ENCODE peak calls at places on chromosomes 5 and 9, in nine cellular contexts. G, S, K, X, B, U, Y, W and F are unnamed samples.

GRCh38 chr5:171157233-171157632 is 151.8 kb upstream of the TLX3 start:
- DNase-seq in K (no peak), W (no peak), S (no peak), G (no peak), U (no peak), Y (no peak), B (peak; percentile 17), X (no peak), F (no peak)

GRCh38 chr9:27572566-27572917 is 739 bp downstream of the C9orf72 start:
- DNase-seq in X (peak; percentile 51), G (peak; percentile 44), B (no peak), S (peak; percentile 61), Y (no peak), K (peak; percentile 57), W (peak; percentile 71), U (no peak), F (peak; percentile 64)

GRCh38 chr5:74148321-74148720 is 492.2 kb downstream of the ENC1 start:
- DNase-seq in X (no peak), B (no peak), G (no peak), U (no peak), W (no peak), S (no peak), Y (no peak), K (no peak), F (no peak)

GRCh38 chr9:97908736-97909135 is 13.6 kb downstream of the TRMO start:
- DNase-seq in K (no peak), B (no peak), G (no peak), Y (no peak), U (no peak), W (no peak), S (no peak), X (no peak), F (no peak)

GRCh38 chr9:79263666-79264460 is 307.9 kb upstream of the TLE4 start:
- DNase-seq in X (no peak), B (peak; percentile 30), W (no peak), G (peak; percentile 75), Y (no peak), K (no peak), S (no peak), U (no peak), F (no peak)

GRCh38 chr9:1966725-1967366 is 48.3 kb upstream of the SMARCA2 start:
- DNase-seq in K (no peak), S (no peak), W (no peak), B (no peak), U (no peak), Y (no peak), G (no peak), X (no peak), F (no peak)

GRCh38 chr5:3787604-3788003 is 192.0 kb downstream of the IRX1 start:
- DNase-seq in U (no peak), B (no peak), W (no peak), Y (no peak), K (no peak), S (no peak), G (no peak), X (no peak), F (no peak)

GRCh38 chr5:146877178-146877681 is 1.3 kb downstream of the PPP2R2B start:
- DNase-seq in X (no peak), G (peak; percentile 26), W (no peak), S (no peak), K (no peak), Y (no peak), U (no peak), B (no peak), F (no peak)

GRCh38 chr5:108543486-108543885 is 161.6 kb upstream of the FBXL17 start:
- DNase-seq in K (no peak), U (no peak), W (no peak), G (no peak), B (no peak), S (no peak), X (no peak), Y (no peak), F (no peak)

GRCh38 chr5:61245486-61245885 is 83.2 kb upstream of the SMIM15 start:
- DNase-seq in S (no peak), X (no peak), K (no peak), G (peak; percentile 45), Y (no peak), U (no peak), B (peak; percentile 13), W (no peak), F (peak; percentile 9)

GRCh38 chr5:151251001-151251551 is 1.9 kb upstream of the GM2A start:
- DNase-seq in B (no peak), K (no peak), W (no peak), S (peak; percentile 50), G (no peak), Y (no peak), X (no peak), U (no peak), F (peak; percentile 19)

GRCh38 chr9:128216781-128217553 is 13.8 kb downstream of the DNM1 start:
- DNase-seq in B (peak; percentile 46), Y (no peak), U (no peak), G (no peak), W (no peak), K (no peak), X (no peak), S (no peak), F (no peak)

GRCh38 chr9:133939845-133940244 is 52.3 kb downstream of the VAV2 start:
- DNase-seq in X (no peak), U (no peak), K (no peak), S (no peak), B (no peak), G (no peak), Y (peak; percentile 64), W (no peak), F (no peak)

GRCh38 chr9:131773911-131774379 is 34.1 kb upstream of the RAPGEF1 start:
- DNase-seq in U (peak; percentile 68), G (peak; percentile 53), W (no peak), X (peak; percentile 74), B (peak; percentile 83), S (peak; percentile 44), K (peak; percentile 30), Y (no peak), F (peak; percentile 11)

GRCh38 chr5:127092690-127093089 is 19.4 kb upstream of the C5orf63 start:
- DNase-seq in S (no peak), U (no peak), W (no peak), G (peak; percentile 76), B (peak; percentile 88), Y (no peak), X (no peak), K (no peak), F (no peak)

GRCh38 chr5:124651663-124652513 is 94.6 kb downstream of the ZNF608 start:
- DNase-seq in B (peak; percentile 95), G (peak; percentile 82), S (peak; percentile 78), Y (peak; percentile 92), X (peak; percentile 84), K (peak; percentile 82), U (peak; percentile 80), W (peak; percentile 69), F (peak; percentile 86)

GRCh38 chr5:173602423-173602822 is 14.0 kb downstream of the BOD1 start:
- DNase-seq in K (no peak), G (peak; percentile 92), W (peak; percentile 29), Y (no peak), X (no peak), S (no peak), U (no peak), B (peak; percentile 71), F (no peak)

GRCh38 chr9:107249131-107249533 is 33.9 kb upstream of the RAD23B start:
- DNase-seq in G (peak; percentile 31), S (no peak), U (no peak), Y (no peak), X (no peak), B (no peak), W (no peak), K (no peak), F (no peak)

GRCh38 chr5:96180684-96181083 is 219.0 kb upstream of the ELL2 start:
- DNase-seq in W (no peak), U (no peak), X (no peak), K (no peak), Y (no peak), S (no peak), G (no peak), B (no peak), F (no peak)

GRCh38 chr5:55620781-55621180 is 86.0 kb upstream of the PLPP1 start:
- DNase-seq in S (no peak), Y (no peak), X (no peak), B (no peak), U (no peak), K (no peak), W (no peak), G (no peak), F (no peak)

GRCh38 chr5:79020861-79021561 is 35.9 kb upstream of the ARSB start:
- DNase-seq in G (peak; percentile 87), B (peak; percentile 86), K (peak; percentile 60), U (peak; percentile 42), X (peak; percentile 36), Y (no peak), W (peak; percentile 31), S (peak; percentile 60), F (peak; percentile 49)
- H3K4me3 ChIP-seq in G (peak overlapping the region; percentile 24), B (peak overlapping the region; percentile 37), K (no peak overlapping the region), U (no peak overlapping the region), X (peak overlapping the region; percentile 40), Y (no peak overlapping the region), W (no peak overlapping the region), S (no peak overlapping the region), F (no peak overlapping the region)

GRCh38 chr9:16575878-16576245 is 294.6 kb downstream of the BNC2 start:
- DNase-seq in X (no peak), K (no peak), S (no peak), G (no peak), W (no peak), Y (no peak), B (no peak), U (no peak), F (no peak)

GRCh38 chr9:16575142-16575877 is 295.2 kb downstream of the BNC2 start:
- DNase-seq in Y (no peak), W (no peak), U (peak; percentile 29), B (peak; percentile 46), G (no peak), X (no peak), S (no peak), K (no peak), F (no peak)

GRCh38 chr9:16571127-16571848 is 299.2 kb downstream of the BNC2 start:
- DNase-seq in K (no peak), W (no peak), G (no peak), S (no peak), U (no peak), Y (no peak), B (peak; percentile 52), X (no peak), F (no peak)

GRCh38 chr9:16572005-16572727 is 298.3 kb downstream of the BNC2 start:
- DNase-seq in U (no peak), S (no peak), Y (no peak), X (no peak), K (no peak), G (no peak), W (no peak), B (peak; percentile 12), F (no peak)
- H3K4me3 ChIP-seq in U (no peak overlapping the region), S (no peak overlapping the region), Y (no peak overlapping the region), X (no peak overlapping the region), K (no peak overlapping the region), G (no peak overlapping the region), W (no peak overlapping the region), B (no peak overlapping the region), F (no peak overlapping the region)

GRCh38 chr9:70259512-70259802 is 679 bp downstream of the SMC5 start:
- DNase-seq in Y (no peak), X (no peak), W (no peak), K (no peak), B (no peak), S (no peak), G (no peak), U (no peak), F (no peak)
- H3K4me3 ChIP-seq in Y (peak overlapping the region; percentile 74), X (peak overlapping the region; percentile 86), W (peak overlapping the region; percentile 84), K (peak overlapping the region; percentile 62), B (peak overlapping the region; percentile 83), S (peak overlapping the region; percentile 89), G (peak overlapping the region; percentile 89), U (peak overlapping the region; percentile 74), F (peak overlapping the region; percentile 72)

GRCh38 chr5:177178905-177179304 is 45.3 kb downstream of the NSD1 start:
- DNase-seq in S (no peak), K (no peak), U (no peak), B (no peak), Y (no peak), W (no peak), X (no peak), G (no peak), F (no peak)
- H3K4me3 ChIP-seq in S (no peak overlapping the region), K (no peak overlapping the region), U (no peak overlapping the region), B (no peak overlapping the region), Y (no peak overlapping the region), W (no peak overlapping the region), X (no peak overlapping the region), G (no peak overlapping the region), F (no peak overlapping the region)